ENCODE peak calls at places on chromosomes 13 and 19, in four cellular contexts. L is small intestine, O is GM06990, I is bronchial epithelial cell. A is an unnamed sample. For H3K27me3, the result is how much of the 10 kb centered on the place peaks cover.

GRCh38 chr13:94703721-94704314 is 8.5 kb downstream of the SOX21 start:
- DNase-seq in O (no peak), L (no peak), I (no peak), A (no peak)

GRCh38 chr19:40801449-40802299 is 2.7 kb downstream of the EGLN2 start:
- DNase-seq in I (no peak), O (no peak), L (no peak), A (no peak)

GRCh38 chr19:48490980-48491792 is 20.4 kb downstream of the LMTK3 start:
- DNase-seq in L (peak), O (peak), I (no peak), A (peak)

GRCh38 chr13:75411924-75412537 is 69.9 kb downstream of the TBC1D4 start:
- DNase-seq in O (no peak), L (no peak), I (no peak), A (no peak)

GRCh38 chr19:47376589-47377144 is 27.6 kb downstream of the DHX34 start:
- DNase-seq in L (no peak), I (no peak), O (no peak), A (no peak)

GRCh38 chr13:113058988-113059850 is 46.4 kb upstream of the F7 start:
- DNase-seq in L (no peak), I (no peak), O (no peak), A (no peak)

GRCh38 chr19:54462713-54463530 is 656 bp downstream of the LENG9 start:
- DNase-seq in I (peak), O (peak), L (peak), A (peak)

GRCh38 chr19:32830231-32831014 is 39.1 kb downstream of the SLC7A9 start:
- DNase-seq in O (no peak), I (no peak), L (no peak), A (no peak)

GRCh38 chr19:33512580-33513137 is 8.9 kb downstream of the PEPD start:
- DNase-seq in O (no peak), L (no peak), I (no peak), A (no peak)

GRCh38 chr19:21463449-21464105 is 41.8 kb upstream of the ZNF429 start:
- DNase-seq in L (no peak), O (peak), I (no peak), A (no peak)

GRCh38 chr13:39612023-39612637 is 9.1 kb upstream of the LHFPL6 start:
- DNase-seq in I (peak), O (no peak), L (peak), A (peak)

GRCh38 chr13:41909524-41909923 is 51.4 kb downstream of the VWA8 start:
- DNase-seq in L (no peak), I (peak), O (no peak), A (no peak)

GRCh38 chr13:67410645-67411044 is 180.5 kb upstream of the PCDH9 start:
- DNase-seq in O (no peak), I (no peak), L (no peak), A (no peak)

GRCh38 chr13:107883561-107884175 is 331.7 kb downstream of the LIG4 start:
- DNase-seq in L (no peak), O (no peak), I (no peak), A (no peak)

GRCh38 chr13:84126671-84127171 is 244.4 kb upstream of the SLITRK1 start:
- DNase-seq in L (no peak), O (no peak), I (peak), A (peak)

GRCh38 chr13:46747031-46747820 is 49.7 kb downstream of the ESD start:
- DNase-seq in I (no peak), L (no peak), O (no peak), A (no peak)

GRCh38 chr19:5293607-5294089 is 47.0 kb downstream of the PTPRS start:
- DNase-seq in I (no peak), L (no peak), O (no peak), A (peak)
- H3K27me3 ChIP-seq in I (under half), L (under half), O (under half), A (under half)

DNA sequence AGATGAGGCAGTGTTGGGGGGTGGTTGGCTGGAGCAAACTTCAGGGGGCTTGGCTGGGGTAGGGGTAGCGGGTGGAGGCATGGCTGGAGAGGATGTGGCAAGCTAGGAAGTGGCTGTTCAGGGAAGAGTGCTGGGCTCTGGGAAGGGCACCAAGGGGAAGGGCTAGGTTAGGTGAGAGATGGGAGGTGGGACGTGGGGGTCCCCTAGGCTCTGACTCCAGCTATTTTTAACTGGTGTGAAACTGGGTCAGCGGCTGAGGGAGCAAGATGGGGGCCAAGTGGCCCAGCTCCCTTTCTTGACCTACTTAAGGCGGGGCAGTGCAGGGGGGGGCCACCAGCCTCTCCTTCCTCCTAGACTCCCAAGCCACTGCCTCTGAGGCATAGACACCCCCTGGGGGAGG is 7.3 kb downstream of the KCNC3 start:
- DNase-seq in I (no peak), L (no peak), O (no peak), A (no peak)
- H3K27me3 ChIP-seq in I (under half), L (under half), O (under half), A (under half)

GRCh38 chr19:6587998-6588507 is 2.9 kb downstream of the CD70 start:
- DNase-seq in O (no peak), L (no peak), I (no peak), A (no peak)
- H3K27me3 ChIP-seq in O (under half), L (under half), I (under half), A (under half)

DNA sequence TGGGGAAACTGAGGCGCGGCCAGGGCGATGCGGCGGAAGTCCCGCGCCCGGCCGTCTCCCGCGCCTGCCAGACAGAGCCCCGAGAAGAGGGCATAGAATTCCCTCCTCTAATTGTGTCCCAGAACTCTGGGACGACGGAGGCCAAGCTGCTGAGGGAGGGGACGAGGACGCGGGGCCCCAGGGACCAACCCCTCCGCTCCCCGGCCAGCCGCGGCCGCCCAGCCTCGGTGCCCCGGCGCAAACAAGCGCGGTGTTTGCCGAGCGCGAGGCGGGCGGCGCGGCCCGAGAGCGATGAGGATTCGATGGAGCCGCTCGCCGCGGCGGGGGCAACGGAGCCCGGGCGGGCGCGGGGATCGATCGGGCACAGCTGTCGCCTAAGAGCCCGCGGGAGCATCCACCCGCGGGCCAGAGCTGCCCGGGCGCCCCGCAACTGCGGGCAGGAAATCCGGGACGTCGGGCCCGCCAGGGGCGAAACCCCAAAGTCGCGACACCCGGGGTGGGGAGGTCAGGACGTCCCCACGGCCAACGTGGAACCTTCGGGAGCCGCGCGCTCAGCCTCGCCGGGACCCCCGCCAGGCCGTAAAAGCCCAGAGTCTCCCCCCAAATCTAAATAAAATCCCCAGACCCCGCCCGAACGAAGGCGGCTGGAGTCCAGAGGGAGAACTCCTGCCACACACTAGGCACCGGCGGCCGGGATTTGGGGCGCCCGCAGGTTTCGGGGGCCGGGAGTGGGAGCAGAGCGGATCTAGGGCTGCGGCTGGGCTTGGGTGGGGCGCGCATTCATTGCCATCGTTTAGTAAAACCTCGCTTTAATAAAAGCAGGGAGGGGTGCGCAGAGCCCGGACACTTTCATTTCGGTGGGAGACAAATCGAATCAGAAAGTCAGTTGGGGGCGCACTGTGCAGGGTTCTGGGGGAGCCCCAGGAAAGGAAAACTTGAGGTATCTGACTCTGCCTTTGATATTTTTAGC is 3.6 kb upstream of the ONECUT3 start:
- DNase-seq in I (no peak), O (no peak), L (no peak), A (no peak)
- H3K27me3 ChIP-seq in I (under half), O (under half), L (under half), A (half or more)

GRCh38 chr13:48578516-48579166 is 45.8 kb upstream of the RCBTB2 start:
- DNase-seq in O (no peak), I (peak), L (no peak), A (no peak)
- H3K27me3 ChIP-seq in O (under half), I (under half), L (under half), A (under half)

GRCh38 chr19:14183741-14184395 is 22.1 kb downstream of the ADGRL1 start:
- DNase-seq in L (no peak), O (no peak), I (no peak), A (peak)
- H3K27me3 ChIP-seq in L (under half), O (under half), I (under half), A (under half)

DNA sequence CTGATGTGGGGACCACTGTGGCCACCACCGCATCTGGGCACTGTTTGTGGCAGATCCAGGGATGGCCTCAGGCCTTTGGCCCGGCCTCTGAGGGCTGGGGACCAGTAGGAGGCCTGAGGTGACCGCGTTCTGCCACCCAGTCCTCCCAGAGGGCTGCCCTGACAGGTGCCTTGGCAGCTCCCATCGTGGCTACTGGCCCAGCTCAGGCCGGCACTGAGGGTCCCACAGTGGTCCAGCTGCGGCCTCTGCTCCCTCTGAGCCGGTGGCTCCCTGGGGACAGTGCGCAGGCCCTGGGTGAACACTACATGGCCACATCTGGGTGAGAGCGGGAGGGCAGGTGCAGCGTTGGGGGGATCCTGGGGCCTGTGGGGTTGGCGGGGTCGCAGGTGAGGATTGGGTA is 61.9 kb downstream of the KDM4B start:
- DNase-seq in I (no peak), O (no peak), L (no peak), A (no peak)
- H3K27me3 ChIP-seq in I (under half), O (under half), L (under half), A (under half)